ENCODE peak calls at places on chromosome 21, in six cellular contexts. D is lower lobe of right lung, B is H1, F is osteoblast, Y is left ventricle myocardium inferior, E is esophagus squamous epithelium. C is an unnamed sample. For H3K27me3, the result is how much of the 10 kb centered on the place peaks cover.

GRCh38 chr21:26956216-26956615 is 10.7 kb downstream of the ADAMTS5 start:
- DNase-seq in Y (no peak), B (no peak), F (no peak), E (no peak), D (no peak), C (no peak)

GRCh38 chr21:22106720-22107410 is 1108.7 kb downstream of the NCAM2 start:
- DNase-seq in D (no peak), B (no peak), E (no peak), Y (no peak), F (no peak), C (no peak)

GRCh38 chr21:28099296-28099695 is 893.4 kb downstream of the LTN1 start:
- DNase-seq in D (no peak), F (no peak), E (no peak), Y (peak), B (no peak), C (no peak)

GRCh38 chr21:30478015-30478414 is 2.2 kb downstream of the KRTAP19-1 start:
- DNase-seq in F (no peak), B (no peak), E (no peak), Y (no peak), D (no peak), C (no peak)

GRCh38 chr21:25956993-25957714 is 213.4 kb downstream of the APP start:
- DNase-seq in Y (no peak), F (peak), B (no peak), D (no peak), E (no peak), C (no peak)

GRCh38 chr21:14614287-14614686 is 68.2 kb upstream of the SAMSN1 start:
- DNase-seq in F (no peak), Y (no peak), D (no peak), E (no peak), B (no peak), C (no peak)

GRCh38 chr21:34799092-34799491 is 130.3 kb downstream of the CLIC6 start:
- DNase-seq in E (no peak), B (no peak), D (no peak), Y (no peak), F (no peak), C (no peak)

GRCh38 chr21:27580276-27580675 is 613.4 kb upstream of the ADAMTS5 start:
- DNase-seq in Y (no peak), B (no peak), F (peak), D (no peak), E (no peak), C (no peak)

GRCh38 chr21:17438642-17439041 is 74.2 kb upstream of the CXADR start:
- DNase-seq in Y (no peak), B (peak), F (no peak), D (no peak), E (no peak), C (no peak)

GRCh38 chr21:27315373-27315772 is 348.5 kb upstream of the ADAMTS5 start:
- DNase-seq in Y (no peak), F (no peak), D (no peak), E (no peak), B (no peak), C (no peak)

GRCh38 chr21:31660134-31660565 is 657 bp downstream of the SOD1 start:
- DNase-seq in Y (no peak), F (no peak), D (no peak), B (no peak), E (no peak), C (no peak)

GRCh38 chr21:25887166-25887565 is 152.4 kb downstream of the GABPA start:
- DNase-seq in F (no peak), D (no peak), Y (no peak), B (no peak), E (no peak), C (no peak)

GRCh38 chr21:36705679-36706481 is 7.0 kb downstream of the SIM2 start:
- DNase-seq in E (no peak), B (no peak), F (peak), D (no peak), Y (no peak), C (no peak)

GRCh38 chr21:43712268-43712942 is 6.5 kb upstream of the PDXK start:
- DNase-seq in F (peak), D (peak), E (no peak), Y (no peak), B (no peak), C (peak)

GRCh38 chr21:36567216-36567917 is 87.4 kb upstream of the CLDN14 start:
- DNase-seq in E (no peak), B (no peak), F (no peak), D (no peak), Y (no peak), C (no peak)

GRCh38 chr21:14630556-14631069 is 84.5 kb upstream of the SAMSN1 start:
- DNase-seq in Y (no peak), F (peak), B (no peak), D (no peak), E (no peak), C (no peak)

GRCh38 chr21:28959367-28960099 is 33.1 kb downstream of the LTN1 start:
- DNase-seq in B (no peak), D (no peak), F (no peak), E (no peak), Y (no peak), C (no peak)

GRCh38 chr21:41280115-41280919 is 36.3 kb upstream of the FAM3B start:
- DNase-seq in F (no peak), E (no peak), B (no peak), Y (no peak), D (no peak), C (no peak)

GRCh38 chr21:20024727-20025126 is 973.5 kb upstream of the NCAM2 start:
- DNase-seq in E (no peak), B (no peak), Y (no peak), F (no peak), D (no peak), C (no peak)

GRCh38 chr21:25369524-25370300 is 237.6 kb downstream of the MRPL39 start:
- DNase-seq in D (no peak), E (no peak), B (no peak), F (peak), Y (no peak), C (no peak)

GRCh38 chr21:46020581-46020980 is 39.0 kb downstream of the COL6A1 start:
- DNase-seq in Y (no peak), D (no peak), B (no peak), F (no peak), E (no peak), C (no peak)
- TF ChIP-seq CTCF in Y (no peak), D (no peak), B (no peak), F (no peak), E (no peak), C (no peak)

DNA sequence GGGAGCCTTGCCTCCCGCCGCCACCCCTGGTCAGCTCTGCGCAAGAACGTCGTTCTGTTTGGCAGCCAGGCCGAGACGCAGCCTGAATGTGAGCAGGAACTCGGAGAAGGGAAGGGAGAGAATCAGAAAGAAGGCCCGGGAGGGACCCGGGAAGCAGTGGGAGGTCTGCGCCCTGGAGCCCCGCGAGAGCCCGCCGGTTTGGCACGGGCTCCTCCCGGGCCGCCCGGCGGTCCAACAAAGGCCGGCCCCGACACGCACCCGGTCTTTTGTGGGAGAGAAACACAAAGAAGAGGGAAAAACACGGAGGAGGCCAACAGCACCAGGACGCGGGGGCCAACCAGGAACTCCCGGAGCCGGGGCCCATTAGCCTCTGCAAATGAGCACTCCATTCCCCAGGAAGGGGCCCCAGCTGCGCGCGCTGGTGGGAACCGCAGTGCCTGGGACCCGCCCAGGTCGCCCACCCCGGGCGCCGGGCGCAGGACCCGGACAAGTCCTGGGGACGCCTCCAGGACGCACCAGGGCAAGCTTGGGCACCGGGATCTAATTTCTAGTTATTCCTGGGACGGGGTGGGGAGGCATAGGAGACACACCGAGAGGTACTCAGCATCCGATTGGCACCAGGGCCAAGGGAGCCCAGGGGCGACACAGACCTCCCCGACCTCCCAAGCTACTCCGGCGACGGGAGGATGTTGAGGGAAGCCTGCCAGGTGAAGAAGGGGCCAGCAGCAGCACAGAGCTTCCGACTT is 2.7 kb upstream of the OLIG2 start:
- DNase-seq in B (no peak), F (peak), E (no peak), D (no peak), Y (no peak), C (no peak)
- H3K27me3 ChIP-seq in B (half or more), F (half or more), E (half or more), D (half or more), Y (half or more), C (half or more)

DNA sequence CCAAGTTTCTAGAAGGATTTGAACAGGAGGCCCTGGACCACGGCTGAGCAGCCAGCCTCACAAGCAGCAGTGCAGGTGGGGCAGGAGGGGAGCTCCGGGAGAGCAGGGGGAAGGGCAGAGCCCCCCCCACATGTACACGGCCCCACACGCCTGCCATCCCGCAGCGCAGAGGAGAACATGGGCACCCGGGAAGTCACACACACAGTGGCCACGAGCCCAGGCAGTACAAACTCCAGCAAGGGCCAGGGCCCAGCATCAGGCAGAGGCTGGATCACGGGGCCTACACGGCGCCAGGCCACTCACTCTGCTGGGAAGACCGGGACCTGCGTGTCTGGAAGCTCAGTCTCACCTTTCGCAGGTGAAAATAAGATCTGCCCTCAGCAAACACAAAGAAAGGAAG is 5.2 kb downstream of the SUMO3 start:
- DNase-seq in F (no peak), E (no peak), B (no peak), Y (no peak), D (no peak), C (no peak)
- H3K4me3 ChIP-seq in F (no peak), E (no peak), B (no peak), Y (no peak), D (no peak), C (no peak)

GRCh38 chr21:39097335-39097861 is 85.9 kb downstream of the PSMG1 start:
- DNase-seq in Y (peak), B (no peak), D (peak), E (no peak), F (no peak), C (no peak)
- TF ChIP-seq CTCF in Y (no peak), B (no peak), D (no peak), E (no peak), F (no peak), C (no peak)

DNA sequence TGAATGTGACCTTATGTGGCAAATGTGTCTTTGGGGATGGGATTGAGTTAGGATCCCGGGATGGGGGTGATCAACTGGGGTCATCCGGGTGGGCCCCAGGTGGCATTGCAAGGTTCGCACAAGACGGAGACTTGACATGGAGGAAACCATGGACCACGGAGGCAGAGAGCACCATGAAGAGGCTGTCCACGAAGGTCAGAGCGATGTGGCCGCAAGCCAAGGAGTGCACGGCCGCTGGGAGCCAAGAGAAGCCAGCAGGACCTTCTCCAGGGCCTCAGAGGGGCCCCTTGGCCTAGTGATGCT is 22.3 kb upstream of the COL18A1 start:
- DNase-seq in Y (no peak), D (peak), F (no peak), E (no peak), B (no peak), C (peak)
- H3K27me3 ChIP-seq in Y (under half), D (under half), F (under half), E (under half), B (under half), C (under half)

DNA sequence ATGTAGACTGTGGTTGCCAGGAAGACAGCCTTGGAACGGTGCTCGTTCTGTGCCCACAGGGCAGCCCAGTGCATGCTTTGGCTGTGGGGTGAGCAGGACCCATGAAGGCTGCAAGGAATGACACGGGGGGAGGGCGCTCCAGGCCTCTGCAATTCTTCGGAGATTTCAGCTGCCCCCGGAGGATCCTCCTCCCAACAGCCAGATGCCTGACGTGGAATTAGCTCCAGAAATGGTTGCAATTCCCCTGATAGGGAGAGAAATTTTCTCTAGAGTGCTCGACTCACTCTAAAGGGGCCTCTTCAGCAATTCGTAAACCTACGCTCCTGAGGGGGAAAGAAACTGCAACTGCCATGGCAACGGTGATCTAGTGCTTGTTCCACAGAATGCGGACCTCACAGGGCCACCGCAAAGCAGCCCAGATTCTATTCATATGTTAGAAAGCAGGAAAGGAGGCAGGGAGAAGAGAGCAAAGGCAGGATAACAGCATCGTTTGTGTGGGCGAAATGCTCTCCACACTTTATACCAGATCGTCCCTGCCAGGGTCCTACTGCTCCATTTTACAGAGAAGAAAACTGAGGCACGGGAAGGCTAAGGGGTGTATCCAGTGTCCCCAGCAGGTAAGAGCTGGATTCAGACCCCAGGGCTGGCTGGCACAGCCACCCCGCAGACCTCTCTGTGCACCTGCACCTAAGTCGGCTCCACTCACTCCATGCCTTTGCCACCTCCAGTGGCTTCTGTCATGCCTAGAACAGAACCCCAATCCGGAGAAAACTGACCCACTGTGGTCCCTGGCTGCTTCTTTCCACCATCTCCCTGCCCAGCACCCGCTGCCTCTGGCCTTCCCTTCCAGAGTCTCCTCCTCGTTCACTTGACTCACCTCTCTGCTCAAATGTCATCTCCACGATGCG is 11.9 kb upstream of the PDE9A start:
- DNase-seq in E (no peak), B (no peak), F (peak), Y (no peak), D (peak), C (no peak)
- H3K4me3 ChIP-seq in E (no peak), B (no peak), F (peak), Y (peak), D (no peak), C (no peak)

C was measured in RWPE2.